ENCODE peak calls at places on chromosomes 11 and 22, in five cellular contexts. X is adrenal gland, G is neural progenitor cell, H is lower lobe of right lung, L is mucosa of descending colon. T is an unnamed sample.

GRCh38 chr11:34379081-34379480 is 21.3 kb upstream of the ABTB2 start:
- DNase-seq in X (no peak), G (no peak), H (no peak), L (no peak), T (no peak)

GRCh38 chr11:114296979-114297372 is 777 bp downstream of the NNMT start:
- DNase-seq in X (no peak), G (no peak), H (no peak), L (no peak), T (no peak)

GRCh38 chr22:46914916-46915894 is 152.8 kb downstream of the TBC1D22A start:
- DNase-seq in X (no peak), G (no peak), H (no peak), L (no peak), T (no peak)

GRCh38 chr11:10942621-10943020 is 84.8 kb upstream of the ZBED5 start:
- DNase-seq in X (no peak), G (no peak), H (no peak), L (no peak), T (no peak)

GRCh38 chr11:60957188-60957587 is 5.2 kb upstream of the SLC15A3 start:
- DNase-seq in X (no peak), G (no peak), H (no peak), L (no peak), T (no peak)

GRCh38 chr11:61912991-61913698 is 4.2 kb downstream of the RAB3IL1 start:
- DNase-seq in X (peak; percentile 42), G (no peak), H (peak; percentile 36), L (no peak), T (peak; percentile 53)

GRCh38 chr11:64181506-64182411 is 4.2 kb upstream of the STIP1 start:
- DNase-seq in X (peak; percentile 98), G (peak; percentile 74), H (peak; percentile 92), L (peak; percentile 92), T (peak; percentile 94)

GRCh38 chr11:76793391-76793811 is 10.2 kb downstream of the TSKU start:
- DNase-seq in X (peak; percentile 36), G (peak; percentile 80), H (no peak), L (peak; percentile 1), T (no peak)

GRCh38 chr11:58926695-58927094 is 12.6 kb upstream of the GLYATL1 start:
- DNase-seq in X (no peak), G (no peak), H (no peak), L (no peak), T (no peak)

GRCh38 chr11:15707971-15708370 is 593.2 kb downstream of the INSC start:
- DNase-seq in X (peak; percentile 78), G (peak; percentile 9), H (peak; percentile 51), L (peak; percentile 53), T (no peak)

GRCh38 chr11:95074806-95075563 is 8.3 kb downstream of the SRSF8 start:
- DNase-seq in X (peak; percentile 93), G (no peak), H (peak; percentile 76), L (peak; percentile 83), T (peak; percentile 50)

GRCh38 chr11:10488121-10488580 is 33.1 kb downstream of the AMPD3 start:
- DNase-seq in X (peak; percentile 44), G (no peak), H (no peak), L (peak; percentile 40), T (peak; percentile 56)

GRCh38 chr11:48047616-48048015 is 67.3 kb downstream of the PTPRJ start:
- DNase-seq in X (no peak), G (no peak), H (no peak), L (no peak), T (no peak)

GRCh38 chr11:65224939-65225283 is 36.9 kb upstream of the POLA2 start:
- DNase-seq in X (peak; percentile 61), G (peak; percentile 43), H (peak; percentile 76), L (no peak), T (peak; percentile 52)

GRCh38 chr22:48819232-48819631 is 1008.4 kb downstream of the BRD1 start:
- DNase-seq in X (no peak), G (no peak), H (no peak), L (no peak), T (no peak)

GRCh38 chr22:37051629-37052385 is at the start of gene KCTD17:
- DNase-seq in X (peak; percentile 71), G (peak; percentile 80), H (peak; percentile 79), L (peak; percentile 75), T (peak; percentile 93)

GRCh38 chr11:122724520-122724919 is 69.0 kb downstream of the UBASH3B start:
- DNase-seq in X (no peak), G (no peak), H (no peak), L (no peak), T (no peak)

GRCh38 chr22:23182289-23183106 is 2.2 kb downstream of the BCR start:
- DNase-seq in X (no peak), G (peak; percentile 50), H (no peak), L (no peak), T (no peak)

GRCh38 chr11:78000193-78000592 is 5.7 kb upstream of the INTS4 start:
- DNase-seq in X (peak; percentile 86), G (peak; percentile 66), H (no peak), L (peak; percentile 50), T (no peak)

GRCh38 chr11:26649884-26650283 is 72.0 kb downstream of the SLC5A12 start:
- DNase-seq in X (peak; percentile 73), G (peak; percentile 86), H (no peak), L (peak; percentile 91), T (no peak)

GRCh38 chr11:72208281-72208680 is 8.3 kb upstream of the FOLR2 start:
- DNase-seq in X (no peak), G (no peak), H (no peak), L (no peak), T (no peak)

GRCh38 chr22:30238136-30238535 is 8.4 kb downstream of the LIF start:
- DNase-seq in X (no peak), G (no peak), H (no peak), L (no peak), T (no peak)

GRCh38 chr11:35223429-35223828 is 84.5 kb downstream of the CD44 start:
- DNase-seq in X (no peak), G (peak; percentile 30), H (no peak), L (no peak), T (no peak)

GRCh38 chr11:1302461-1303073 is 6.9 kb downstream of the TOLLIP start:
- DNase-seq in X (peak; percentile 42), G (no peak), H (no peak), L (no peak), T (no peak)

GRCh38 chr11:76628408-76628947 is 42.1 kb downstream of the LRRC32 start:
- DNase-seq in X (peak; percentile 10), G (no peak), H (no peak), L (no peak), T (no peak)

GRCh38 chr11:131688056-131688693 is 317.8 kb downstream of the NTM start:
- DNase-seq in X (peak; percentile 66), G (peak; percentile 84), H (peak; percentile 62), L (peak; percentile 33), T (peak; percentile 88)

GRCh38 chr11:128715691-128716153 is 21.9 kb downstream of the FLI1 start:
- DNase-seq in X (no peak), G (peak; percentile 14), H (no peak), L (no peak), T (no peak)

GRCh38 chr11:6232899-6233298 is 1.5 kb downstream of the FHIP1B start:
- DNase-seq in X (no peak), G (no peak), H (no peak), L (no peak), T (no peak)

GRCh38 chr11:31499576-31500178 is 9.7 kb downstream of the IMMP1L start:
- DNase-seq in X (no peak), G (no peak), H (no peak), L (no peak), T (no peak)

GRCh38 chr11:66142370-66143263 is 72.5 kb downstream of the PACS1 start:
- DNase-seq in X (no peak), G (no peak), H (no peak), L (no peak), T (no peak)

GRCh38 chr11:72570893-72571741 is 103.1 kb downstream of the PDE2A start:
- DNase-seq in X (peak; percentile 46), G (no peak), H (no peak), L (no peak), T (no peak)

GRCh38 chr11:36469063-36469462 is 41.0 kb downstream of the TRAF6 start:
- DNase-seq in X (no peak), G (peak; percentile 55), H (no peak), L (no peak), T (no peak)
- TF ChIP-seq CTCF in X (no peak), G (peak; percentile 62), H (peak; percentile 14), L (no peak), T (no peak)

GRCh38 chr11:44604171-44604581 is 38.7 kb downstream of the CD82 start:
- DNase-seq in X (no peak), G (no peak), H (no peak), L (no peak), T (no peak)

GRCh38 chr11:44600739-44601416 is 35.4 kb downstream of the CD82 start:
- DNase-seq in X (no peak), G (no peak), H (no peak), L (no peak), T (no peak)

GRCh38 chr11:44600261-44600660 is 34.8 kb downstream of the CD82 start:
- DNase-seq in X (no peak), G (no peak), H (no peak), L (no peak), T (no peak)

GRCh38 chr11:44602810-44603410 is 37.4 kb downstream of the CD82 start:
- DNase-seq in X (no peak), G (no peak), H (no peak), L (no peak), T (no peak)

GRCh38 chr11:44601471-44602370 is 36.3 kb downstream of the CD82 start:
- DNase-seq in X (no peak), G (no peak), H (no peak), L (peak; percentile 46), T (no peak)
- H3K4me1 ChIP-seq in X (no peaks in the 10 kb centered on the region), G (peaks cover 43% of the 10 kb centered on the region), H (peaks cover 60% of the 10 kb centered on the region), L (peaks cover 14% of the 10 kb centered on the region), T (peaks cover 36% of the 10 kb centered on the region)

DNA sequence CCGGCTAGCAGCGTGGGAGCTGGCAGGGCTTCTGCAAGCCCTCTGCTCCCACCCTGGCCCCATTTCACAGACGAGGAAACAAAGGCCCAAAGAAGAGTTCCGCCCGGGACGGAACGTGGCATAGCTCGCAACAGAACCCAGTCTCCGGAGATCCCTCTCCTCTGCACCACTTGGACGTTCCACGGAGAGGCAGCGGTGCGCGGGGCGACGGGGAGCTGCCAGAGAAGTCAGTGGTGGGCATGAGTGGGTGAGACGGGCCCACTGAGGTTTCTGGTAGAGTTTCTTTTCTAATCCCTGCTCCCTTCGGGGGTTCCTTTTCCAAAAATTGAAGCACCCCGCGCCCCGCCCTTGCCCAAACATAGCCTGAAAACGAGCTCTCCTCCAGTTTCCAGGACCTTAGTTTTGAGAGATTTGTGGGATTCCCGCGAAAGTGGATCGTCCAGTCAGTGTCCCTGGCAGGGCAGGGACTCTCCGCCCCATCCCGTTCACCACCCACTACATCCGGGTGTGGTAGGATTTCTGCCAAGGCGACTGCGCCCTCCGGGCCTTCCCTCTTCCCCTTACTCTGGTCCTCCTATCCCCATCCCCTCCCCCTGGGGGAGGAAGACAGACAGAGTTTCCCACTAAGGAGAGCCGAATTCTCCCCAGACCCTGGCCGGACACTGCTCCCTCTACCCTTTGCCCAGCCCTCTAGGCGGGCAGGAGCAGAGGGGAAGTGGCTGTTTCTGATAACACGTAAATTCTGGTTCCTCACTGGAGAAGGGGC is 764 bp upstream of the NECTIN1 start:
- DNase-seq in X (peak; percentile 85), G (peak; percentile 59), H (peak; percentile 78), L (peak; percentile 83), T (peak; percentile 85)
- TF ChIP-seq CTCF in X (peak; percentile 32), G (no peak), H (peak; percentile 44), L (no peak), T (no peak)

DNA sequence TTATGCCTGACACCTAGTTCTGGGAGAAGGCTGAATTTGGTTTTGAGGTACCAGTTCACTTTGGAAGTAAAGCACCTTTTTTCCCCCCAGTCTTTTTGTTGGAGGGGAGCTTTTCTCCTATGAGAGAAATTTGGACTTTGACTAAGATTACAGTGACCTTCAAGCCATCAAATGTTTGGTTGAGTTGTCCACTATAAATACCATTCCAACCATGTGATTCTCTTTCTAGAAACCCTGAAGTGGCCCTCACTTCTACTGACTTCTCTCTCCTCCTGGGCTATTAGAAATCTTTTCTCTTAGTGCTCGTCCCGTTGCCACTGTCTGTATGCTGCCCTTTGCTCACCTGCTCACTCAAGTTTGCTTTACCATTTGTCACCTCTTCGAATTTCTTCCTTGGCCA is 82.6 kb downstream of the TEAD1 start:
- DNase-seq in X (no peak), G (no peak), H (no peak), L (no peak), T (no peak)
- H3K4me1 ChIP-seq in X (peaks cover 31% of the 10 kb centered on the region), G (peaks cover 29% of the 10 kb centered on the region), H (peaks cover 15% of the 10 kb centered on the region), L (no peaks in the 10 kb centered on the region), T (peaks cover 2% of the 10 kb centered on the region)

T was measured in left lung.